ENCODE peak calls at places on chromosomes 7 and 10, in ten cellular contexts. Z is adrenal gland, S is A549, C is kidney epithelial cell, X is cardiac fibroblast, Y is breast epithelium, T is spleen, H is natural killer cell, G is colonic mucosa, E is Calu3. A is an unnamed sample.

GRCh38 chr7:12683678-12684077 is 3.8 kb upstream of the ARL4A start:
- DNase-seq in Z (no peak), S (peak), C (no peak), X (peak), Y (no peak), T (no peak), H (no peak), G (no peak), E (no peak), A (no peak)

GRCh38 chr10:125827133-125827532 is 3.8 kb downstream of the BCCIP start:
- DNase-seq in Z (no peak), S (no peak), C (no peak), X (no peak), Y (no peak), T (no peak), H (no peak), G (no peak), E (no peak), A (no peak)

GRCh38 chr7:39624202-39624807 is 933 bp downstream of the RALA start:
- DNase-seq in Z (peak), S (peak), C (no peak), X (peak), Y (no peak), T (no peak), H (no peak), G (peak), E (peak), A (no peak)

GRCh38 chr7:151010307-151011096 is 13.8 kb downstream of the ATG9B start:
- DNase-seq in Z (no peak), S (no peak), C (no peak), X (no peak), Y (no peak), T (peak), H (peak), G (no peak), E (no peak), A (no peak)

GRCh38 chr10:20195076-20195475 is 378.8 kb downstream of the PLXDC2 start:
- DNase-seq in Z (no peak), S (no peak), C (no peak), X (no peak), Y (no peak), T (no peak), H (no peak), G (no peak), E (no peak), A (no peak)

GRCh38 chr7:75795831-75796285 is 17.7 kb downstream of the CCL24 start:
- DNase-seq in Z (peak), S (no peak), C (no peak), X (no peak), Y (peak), T (no peak), H (no peak), G (peak), E (no peak), A (no peak)

GRCh38 chr10:22505923-22506685 is 160.8 kb downstream of the SPAG6 start:
- DNase-seq in Z (no peak), S (no peak), C (no peak), X (no peak), Y (no peak), T (peak), H (peak), G (peak), E (no peak), A (no peak)

GRCh38 chr7:86904949-86905834 is 154.3 kb downstream of the ELAPOR2 start:
- DNase-seq in Z (peak), S (peak), C (no peak), X (peak), Y (no peak), T (no peak), H (no peak), G (peak), E (peak), A (no peak)

GRCh38 chr10:29951441-29951931 is 107.9 kb downstream of the JCAD start:
- DNase-seq in Z (no peak), S (no peak), C (no peak), X (peak), Y (peak), T (no peak), H (no peak), G (no peak), E (no peak), A (no peak)

GRCh38 chr10:20890009-20890408 is 7.1 kb downstream of the NEBL start:
- DNase-seq in Z (no peak), S (no peak), C (no peak), X (peak), Y (no peak), T (no peak), H (no peak), G (no peak), E (no peak), A (no peak)

GRCh38 chr10:28925154-28925663 is 247.9 kb downstream of the BAMBI start:
- DNase-seq in Z (no peak), S (no peak), C (no peak), X (no peak), Y (no peak), T (no peak), H (no peak), G (no peak), E (no peak), A (no peak)

GRCh38 chr7:108062250-108063014 is 59.5 kb upstream of the LAMB1 start:
- DNase-seq in Z (no peak), S (no peak), C (no peak), X (peak), Y (no peak), T (no peak), H (no peak), G (no peak), E (no peak), A (no peak)

GRCh38 chr7:154867068-154867467 is 135.9 kb downstream of the PAXIP1 start:
- DNase-seq in Z (no peak), S (no peak), C (no peak), X (no peak), Y (no peak), T (peak), H (no peak), G (no peak), E (no peak), A (no peak)

GRCh38 chr7:1990001-1990670 is 242.6 kb downstream of the MAD1L1 start:
- DNase-seq in Z (no peak), S (no peak), C (no peak), X (no peak), Y (no peak), T (no peak), H (no peak), G (no peak), E (no peak), A (no peak)

GRCh38 chr7:157984914-157985163 is 602.8 kb downstream of the PTPRN2 start:
- DNase-seq in Z (no peak), S (no peak), C (no peak), X (no peak), Y (no peak), T (no peak), H (no peak), G (no peak), E (no peak), A (no peak)

GRCh38 chr10:63166742-63167258 is 33.7 kb downstream of the NRBF2 start:
- DNase-seq in Z (peak), S (peak), C (peak), X (peak), Y (no peak), T (no peak), H (no peak), G (peak), E (peak), A (no peak)

GRCh38 chr10:92387289-92387940 is 96.4 kb downstream of the MARCHF5 start:
- DNase-seq in Z (peak), S (peak), C (peak), X (peak), Y (no peak), T (no peak), H (no peak), G (peak), E (peak), A (peak)

GRCh38 chr7:116353614-116354013 is 143.3 kb downstream of the TES start:
- DNase-seq in Z (no peak), S (no peak), C (no peak), X (peak), Y (no peak), T (no peak), H (no peak), G (peak), E (no peak), A (no peak)

GRCh38 chr7:90111-91063 is 102.0 kb upstream of the FAM20C start:
- DNase-seq in Z (no peak), S (no peak), C (no peak), X (peak), Y (no peak), T (no peak), H (no peak), G (no peak), E (no peak), A (no peak)

GRCh38 chr7:50641442-50642405 is 76.5 kb upstream of the DDC start:
- DNase-seq in Z (no peak), S (no peak), C (no peak), X (no peak), Y (no peak), T (no peak), H (no peak), G (no peak), E (no peak), A (no peak)

DNA sequence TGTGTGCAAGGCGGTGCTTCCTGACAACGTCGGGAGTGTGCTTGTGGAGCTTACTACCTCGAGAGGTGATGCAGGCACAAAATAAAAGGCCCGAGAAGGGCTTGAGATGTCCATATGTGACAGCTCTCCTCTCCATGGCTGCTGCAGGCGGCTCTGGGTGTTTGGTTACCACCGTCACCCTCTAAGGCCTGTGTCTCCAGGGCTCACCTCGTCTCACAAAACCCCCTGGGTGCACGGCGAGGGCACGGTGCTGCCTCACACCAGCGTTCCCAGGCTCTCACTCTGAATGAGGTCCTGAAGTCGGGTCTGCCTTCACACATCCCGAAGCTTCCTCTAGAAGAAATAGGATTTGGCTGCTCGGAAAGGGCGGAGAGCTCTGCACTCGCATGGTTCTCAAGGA is 32.9 kb downstream of the PROSER2 start:
- DNase-seq in Z (no peak), S (no peak), C (no peak), X (no peak), Y (no peak), T (no peak), H (no peak), G (no peak), E (no peak), A (no peak)
- TF ChIP-seq CTCF in Z (no peak), S (no peak), C (no peak), X (no peak), Y (no peak), T (no peak), H (no peak), G (no peak), E (no peak), A (no peak)

DNA sequence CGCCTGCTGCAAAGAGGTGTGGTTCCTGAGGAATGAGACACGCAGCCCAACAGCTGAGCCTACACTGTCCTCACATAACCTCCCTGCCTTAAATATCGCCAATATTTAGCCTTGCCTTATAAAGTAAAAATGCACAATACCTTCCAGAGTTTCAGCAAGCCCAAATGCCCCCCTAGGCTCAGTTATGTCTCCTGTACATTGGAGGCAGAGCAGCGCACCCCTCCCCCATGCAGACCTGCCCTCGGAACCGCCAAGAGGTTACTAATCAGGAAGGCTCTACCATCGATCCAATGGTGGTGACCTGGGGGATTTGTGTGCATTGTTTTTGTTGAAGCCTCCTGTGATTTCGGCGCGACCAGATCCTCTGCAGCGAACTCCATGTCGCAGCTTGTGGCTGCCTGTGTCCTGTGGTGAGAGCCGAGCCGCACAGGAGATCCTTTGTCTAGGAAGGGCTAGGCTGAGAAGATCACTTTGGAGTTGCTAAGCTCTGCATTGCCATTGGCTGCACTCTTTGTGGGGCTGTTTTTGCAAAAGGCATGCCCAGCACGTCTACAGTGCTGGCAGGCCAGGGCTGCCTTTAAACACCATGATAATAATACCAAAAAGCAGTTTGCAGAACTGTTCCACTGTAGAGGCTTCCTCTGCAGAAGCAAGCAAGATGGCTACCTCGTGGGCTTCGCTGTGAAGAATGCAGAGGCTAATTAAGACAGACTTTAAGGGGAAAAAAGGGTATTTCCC is 40.1 kb downstream of the TET1 start:
- DNase-seq in Z (peak), S (peak), C (peak), X (peak), Y (peak), T (peak), H (peak), G (peak), E (peak), A (peak)
- TF ChIP-seq CTCF in Z (no peak), S (no peak), C (no peak), X (no peak), Y (no peak), T (no peak), H (no peak), G (no peak), E (no peak), A (no peak)

DNA sequence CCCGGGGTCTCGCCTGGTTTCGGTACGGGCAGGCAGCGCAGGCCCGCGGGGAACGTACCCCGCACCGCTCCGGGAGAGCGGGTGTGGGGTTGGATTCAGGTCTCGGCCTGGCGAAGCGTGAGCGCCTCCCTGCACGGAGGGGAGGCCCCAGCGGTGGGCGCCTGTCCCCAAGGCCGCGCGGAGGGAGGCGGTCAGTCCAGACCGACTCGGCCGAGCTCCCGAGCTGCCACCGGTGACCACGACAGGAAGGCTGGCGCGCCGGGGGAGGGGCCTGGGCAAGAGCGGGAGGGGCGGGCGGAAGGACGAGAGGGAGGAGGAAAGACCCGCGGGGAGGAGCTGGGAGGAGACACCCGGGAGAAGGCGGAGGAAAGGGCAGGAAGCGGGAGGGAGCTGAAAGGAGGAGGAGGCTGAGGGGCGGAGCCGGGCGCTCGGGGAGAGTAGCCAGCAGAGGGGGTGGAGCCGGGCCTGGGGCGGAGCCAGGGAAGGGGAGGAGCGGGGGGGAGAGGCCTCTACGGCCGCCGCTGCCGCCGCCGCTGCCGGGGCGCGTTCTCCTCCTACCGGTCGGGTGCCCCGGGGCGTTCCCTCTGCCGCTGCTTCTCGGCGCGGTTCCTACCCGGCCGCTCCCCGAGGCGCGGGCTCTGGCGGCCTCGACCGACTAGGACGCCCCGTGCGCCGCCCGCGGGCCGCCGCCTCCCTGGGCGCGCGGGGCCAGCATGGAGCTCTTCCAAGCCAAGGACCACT is at the start of gene INPP5F:
- DNase-seq in Z (peak), S (peak), C (peak), X (peak), Y (peak), T (peak), H (peak), G (peak), E (peak), A (peak)
- TF ChIP-seq CTCF in Z (peak), S (peak), C (no peak), X (peak), Y (no peak), T (peak), H (peak), G (no peak), E (no peak), A (peak)

DNA sequence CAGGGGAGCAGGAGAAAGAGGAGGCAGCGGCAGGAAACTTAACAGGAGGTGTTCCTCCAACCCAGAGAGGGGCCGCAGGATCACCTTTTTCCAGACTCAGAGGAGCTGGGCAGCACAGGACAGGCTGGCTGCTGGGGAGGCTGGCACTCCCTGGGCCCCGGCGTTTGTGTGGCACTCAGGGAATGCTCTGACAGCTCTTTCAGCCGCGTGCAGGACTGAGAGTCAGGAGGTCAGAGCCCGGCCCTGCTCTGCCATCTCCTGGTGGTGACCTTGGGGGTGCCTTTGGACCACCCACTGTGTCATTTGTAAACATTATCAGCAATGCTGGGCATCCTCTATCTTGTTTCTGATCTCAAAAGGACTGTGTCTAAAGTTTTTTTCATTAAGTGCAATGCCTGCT is 87.6 kb downstream of the CDH23 start:
- DNase-seq in Z (no peak), S (no peak), C (no peak), X (no peak), Y (no peak), T (peak), H (no peak), G (no peak), E (no peak), A (no peak)
- TF ChIP-seq CTCF in Z (no peak), S (no peak), C (no peak), X (no peak), Y (no peak), T (no peak), H (no peak), G (no peak), E (no peak), A (no peak)

DNA sequence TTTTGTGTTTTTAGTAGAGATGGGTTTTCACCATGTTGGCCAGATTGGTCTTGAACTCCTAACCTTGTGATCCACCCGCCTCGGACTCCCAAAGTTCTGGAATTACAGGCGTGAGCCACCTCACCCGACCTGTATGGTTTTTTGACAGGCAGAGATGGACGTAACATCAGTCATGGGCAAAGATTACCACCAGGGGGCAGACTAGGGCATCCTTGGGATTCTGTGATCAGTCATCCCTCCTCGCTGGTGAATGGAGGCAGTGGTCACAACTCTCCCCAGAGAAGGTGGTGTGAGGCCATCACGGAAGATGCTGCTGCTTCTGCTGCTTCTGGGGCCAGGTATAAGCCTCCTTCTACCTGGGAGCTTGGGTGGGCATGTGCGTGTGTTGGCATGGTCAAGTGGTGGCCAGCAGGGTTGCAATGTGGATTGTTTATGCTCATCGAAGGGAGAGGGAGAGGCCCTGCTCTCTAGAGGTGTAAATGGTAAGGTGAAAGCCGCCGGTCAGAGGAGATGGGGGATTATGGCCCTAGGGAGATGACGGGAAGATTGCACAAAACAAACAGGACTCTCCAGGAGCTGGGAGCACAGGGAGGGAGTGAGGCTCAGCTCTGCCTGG is 122.7 kb upstream of the PRSS1 start:
- DNase-seq in Z (peak), S (peak), C (no peak), X (peak), Y (no peak), T (peak), H (peak), G (peak), E (peak), A (peak)
- TF ChIP-seq CTCF in Z (peak), S (peak), C (peak), X (peak), Y (no peak), T (peak), H (peak), G (peak), E (peak), A (peak)

GRCh38 chr7:16891338-16891737 is 9.6 kb upstream of the AGR3 start:
- DNase-seq in Z (no peak), S (peak), C (no peak), X (peak), Y (no peak), T (no peak), H (no peak), G (peak), E (peak), A (no peak)
- TF ChIP-seq CTCF in Z (peak), S (peak), C (peak), X (peak), Y (peak), T (peak), H (peak), G (peak), E (peak), A (peak)